ENCODE peak calls at places on chromosomes 4 and X, in seven cellular contexts. B is GM23248; V is uterus; X is H9; W is CD8-positive, alpha-beta memory T cell; P is HCT116; N is small intestine. D is an unnamed sample.

GRCh38 chrX:153902388-153902787 is 2.1 kb upstream of the AVPR2 start:
- DNase-seq in B (no peak), V (no peak), X (no peak), W (no peak), P (no peak), N (no peak), D (no peak)

GRCh38 chr4:38308728-38309315 is 348.6 kb downstream of the PTTG2 start:
- DNase-seq in B (peak), V (no peak), X (no peak), W (no peak), P (no peak), N (no peak), D (no peak)

GRCh38 chr4:183072181-183072580 is 26.9 kb upstream of the WWC2 start:
- DNase-seq in B (no peak), V (no peak), X (no peak), W (no peak), P (no peak), N (no peak), D (no peak)

GRCh38 chrX:9204560-9204959 is 170.6 kb upstream of the FAM9B start:
- DNase-seq in B (peak), V (no peak), X (no peak), W (no peak), P (no peak), N (no peak), D (no peak)

GRCh38 chr4:772118-772517 is 53.8 kb downstream of the CPLX1 start:
- DNase-seq in B (no peak), V (no peak), X (no peak), W (no peak), P (no peak), N (no peak), D (no peak)

GRCh38 chrX:109294097-109294815 is 187.6 kb downstream of the GUCY2F start:
- DNase-seq in B (peak), V (no peak), X (no peak), W (no peak), P (no peak), N (no peak), D (peak)

GRCh38 chr4:116838609-116839008 is 246.8 kb downstream of the TRAM1L1 start:
- DNase-seq in B (no peak), V (no peak), X (no peak), W (no peak), P (no peak), N (no peak), D (no peak)

GRCh38 chr4:87268401-87268800 is 48.0 kb upstream of the KLHL8 start:
- DNase-seq in B (no peak), V (no peak), X (no peak), W (no peak), P (no peak), N (no peak), D (no peak)

GRCh38 chrX:119692241-119693031 is 532 bp downstream of the SEPTIN6 start:
- DNase-seq in B (peak), V (no peak), X (peak), W (peak), P (no peak), N (peak), D (no peak)

GRCh38 chrX:275967-276587 is 5.1 kb upstream of the PLCXD1 start:
- DNase-seq in B (peak), V (peak), X (peak), W (peak), P (peak), N (peak), D (no peak)

GRCh38 chr4:122621010-122621616 is at the start of gene IL21:
- DNase-seq in B (no peak), V (no peak), X (no peak), W (no peak), P (no peak), N (no peak), D (no peak)

GRCh38 chrX:38561126-38561868 is at the start of gene TSPAN7:
- DNase-seq in B (peak), V (peak), X (peak), W (peak), P (peak), N (peak), D (no peak)

GRCh38 chr4:87011340-87012034 is 76.7 kb downstream of the AFF1 start:
- DNase-seq in B (peak), V (no peak), X (no peak), W (no peak), P (peak), N (peak), D (peak)

GRCh38 chr4:51836531-51836930 is 6.4 kb upstream of the DCUN1D4 start:
- DNase-seq in B (peak), V (no peak), X (no peak), W (no peak), P (no peak), N (no peak), D (no peak)

GRCh38 chr4:53376900-53377299 is 541 bp upstream of the FIP1L1 start:
- DNase-seq in B (peak), V (no peak), X (no peak), W (no peak), P (no peak), N (no peak), D (no peak)

GRCh38 chrX:84258708-84259107 is 70.7 kb upstream of the RPS6KA6 start:
- DNase-seq in B (no peak), V (no peak), X (no peak), W (no peak), P (no peak), N (no peak), D (no peak)

GRCh38 chr4:7807351-7807921 is 132.2 kb downstream of the AFAP1 start:
- DNase-seq in B (no peak), V (no peak), X (no peak), W (no peak), P (no peak), N (no peak), D (no peak)

GRCh38 chr4:105133976-105134375 is 12.7 kb upstream of the TET2 start:
- DNase-seq in B (no peak), V (no peak), X (no peak), W (no peak), P (no peak), N (no peak), D (no peak)

GRCh38 chr4:124483043-124483906 is 229.3 kb downstream of the ANKRD50 start:
- DNase-seq in B (no peak), V (no peak), X (peak), W (no peak), P (no peak), N (no peak), D (no peak)

GRCh38 chr4:9932771-9933170 is 88.5 kb downstream of the SLC2A9 start:
- DNase-seq in B (no peak), V (no peak), X (no peak), W (no peak), P (no peak), N (no peak), D (no peak)

GRCh38 chr4:185810746-185811508 is 1.1 kb downstream of the SORBS2 start:
- DNase-seq in B (no peak), V (no peak), X (no peak), W (no peak), P (no peak), N (peak), D (no peak)

GRCh38 chr4:138897818-138898226 is 117.8 kb upstream of the NOCT start:
- DNase-seq in B (peak), V (no peak), X (no peak), W (no peak), P (no peak), N (peak), D (peak)

GRCh38 chr4:12179264-12179616 is 750.5 kb upstream of the HS3ST1 start:
- DNase-seq in B (no peak), V (peak), X (no peak), W (no peak), P (no peak), N (no peak), D (no peak)

GRCh38 chrX:102963955-102964354 is 26.9 kb downstream of the RAB40AL start:
- DNase-seq in B (no peak), V (no peak), X (no peak), W (no peak), P (no peak), N (no peak), D (no peak)

GRCh38 chrX:134144231-134144630 is 92.8 kb upstream of the CCDC160 start:
- DNase-seq in B (peak), V (no peak), X (no peak), W (no peak), P (peak), N (peak), D (no peak)

GRCh38 chrX:9272166-9272565 is 192.7 kb upstream of the TBL1X start:
- DNase-seq in B (peak), V (no peak), X (no peak), W (no peak), P (no peak), N (no peak), D (no peak)

GRCh38 chrX:28585767-28586166 is 1.5 kb upstream of the IL1RAPL1 start:
- DNase-seq in B (no peak), V (no peak), X (no peak), W (no peak), P (no peak), N (no peak), D (no peak)
- H3K27ac ChIP-seq in B (no peak), V (no peak), X (no peak), W (no peak), P (peak), N (no peak), D (no peak)

DNA sequence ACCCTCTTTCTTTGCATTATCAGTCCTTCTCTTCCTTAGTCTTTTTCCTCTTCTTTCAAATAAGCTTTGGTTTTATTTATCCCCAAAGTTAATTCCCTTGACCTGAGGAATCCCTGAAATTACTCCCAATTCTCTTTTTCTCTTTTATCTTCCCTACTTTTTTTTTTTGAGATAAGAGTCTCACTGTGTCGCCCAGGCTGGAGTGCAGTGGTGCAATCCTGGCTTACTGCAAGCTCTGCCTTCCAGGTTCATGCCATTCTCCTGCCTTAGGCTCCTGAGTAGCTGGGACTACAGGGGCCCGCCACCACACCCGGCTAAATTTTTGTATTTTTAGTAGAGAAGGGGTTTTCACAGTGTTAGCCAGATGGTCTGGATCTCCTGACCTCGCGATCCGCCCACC is 17.8 kb downstream of the CAMK2D start:
- DNase-seq in B (no peak), V (no peak), X (no peak), W (no peak), P (no peak), N (no peak), D (no peak)
- H3K27ac ChIP-seq in B (no peak), V (no peak), X (no peak), W (no peak), P (no peak), N (no peak), D (no peak)

DNA sequence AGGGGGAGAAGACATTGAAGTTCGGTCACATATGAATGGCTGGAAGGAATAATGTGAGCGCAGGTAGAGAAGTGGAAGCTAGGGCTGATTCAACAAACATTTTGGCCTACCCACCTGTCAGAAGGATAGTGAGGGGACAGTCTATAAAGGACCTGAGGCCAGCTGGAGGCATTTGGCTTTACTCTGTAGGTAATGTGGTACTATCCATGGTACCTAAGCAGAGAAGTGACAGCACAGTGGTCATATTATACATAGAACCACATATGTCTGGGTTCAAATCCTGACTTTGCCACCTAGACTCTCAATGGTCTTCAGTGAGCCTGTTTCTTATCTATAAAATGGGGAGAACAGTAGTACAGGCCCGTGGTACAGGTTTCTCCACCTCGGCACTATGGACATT is 257.1 kb downstream of the EVC2 start:
- DNase-seq in B (no peak), V (no peak), X (no peak), W (no peak), P (no peak), N (no peak), D (no peak)
- H3K27ac ChIP-seq in B (no peak), V (no peak), X (no peak), W (no peak), P (no peak), N (no peak), D (no peak)

GRCh38 chr4:110200673-110201072 is 2.3 kb upstream of the ELOVL6 start:
- DNase-seq in B (no peak), V (no peak), X (no peak), W (no peak), P (no peak), N (no peak), D (no peak)

GRCh38 chr4:110197421-110198398 is 705 bp downstream of the ELOVL6 start:
- DNase-seq in B (peak), V (peak), X (peak), W (peak), P (no peak), N (peak), D (no peak)

GRCh38 chr4:110196871-110197420 is 1.5 kb downstream of the ELOVL6 start:
- DNase-seq in B (peak), V (no peak), X (peak), W (peak), P (no peak), N (peak), D (no peak)

GRCh38 chr4:110196206-110196870 is 2.1 kb downstream of the ELOVL6 start:
- DNase-seq in B (peak), V (peak), X (peak), W (peak), P (no peak), N (peak), D (no peak)

DNA sequence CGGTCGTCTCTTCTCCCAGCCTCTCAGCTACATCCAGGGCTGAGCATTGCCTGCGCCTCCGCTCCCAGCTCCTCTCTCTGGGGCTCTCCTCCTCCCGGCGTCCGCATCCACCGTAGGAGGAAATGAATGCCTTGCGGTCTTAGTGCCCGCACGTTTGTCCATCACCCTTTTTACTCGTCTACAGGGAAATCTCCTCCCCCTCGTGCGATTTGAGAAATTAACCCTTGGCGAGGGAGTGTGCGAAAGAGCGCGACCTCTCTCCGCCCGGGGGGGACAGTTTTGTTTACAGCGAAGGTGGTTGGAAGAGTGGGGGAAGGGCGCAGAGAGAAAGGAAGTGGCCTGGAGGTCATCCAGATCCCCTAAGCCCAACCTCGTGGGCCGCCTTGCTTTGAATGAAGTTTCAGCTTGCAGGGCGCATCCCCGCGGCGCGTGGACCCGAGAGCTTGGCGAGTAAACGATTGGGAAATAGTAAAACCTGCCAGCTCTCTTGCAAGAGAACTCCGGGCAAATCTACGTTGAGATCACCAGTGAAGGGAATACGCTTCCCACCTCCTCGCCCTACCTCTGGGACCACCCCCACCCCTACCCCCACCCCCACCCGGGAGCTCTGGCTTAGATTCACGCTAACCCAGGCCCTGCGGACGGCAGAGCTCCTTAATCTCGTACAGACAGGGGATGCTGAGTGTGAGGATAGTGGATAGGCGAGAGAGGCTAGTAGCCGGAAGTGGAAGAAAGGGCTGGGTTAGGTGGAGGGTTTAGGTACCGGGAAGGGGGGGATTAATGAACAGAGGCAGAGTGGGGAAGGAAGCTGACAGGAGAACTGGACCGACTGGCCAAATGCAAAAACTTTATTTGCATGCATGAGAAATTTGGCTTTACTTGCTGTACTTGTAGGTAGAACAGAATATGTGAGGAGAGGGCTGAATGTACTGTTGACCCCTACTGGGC is at the start of gene ELOVL6:
- DNase-seq in B (peak), V (peak), X (peak), W (peak), P (peak), N (peak), D (no peak)
- H3K27ac ChIP-seq in B (no peak), V (peak), X (peak), W (peak), P (peak), N (peak), D (peak)

GRCh38 chr4:158778065-158778711 is 9.4 kb downstream of the FNIP2 start:
- DNase-seq in B (no peak), V (no peak), X (no peak), W (no peak), P (no peak), N (peak), D (no peak)

GRCh38 chr4:158778712-158779111 is 9.9 kb downstream of the FNIP2 start:
- DNase-seq in B (no peak), V (no peak), X (no peak), W (no peak), P (no peak), N (no peak), D (no peak)

GRCh38 chr4:158782539-158783360 is 13.9 kb downstream of the FNIP2 start:
- DNase-seq in B (peak), V (no peak), X (no peak), W (no peak), P (no peak), N (peak), D (peak)

GRCh38 chr4:158783775-158784174 is 14.9 kb downstream of the FNIP2 start:
- DNase-seq in B (peak), V (no peak), X (no peak), W (no peak), P (no peak), N (no peak), D (no peak)

GRCh38 chr4:158781963-158782362 is 13.1 kb downstream of the FNIP2 start:
- DNase-seq in B (no peak), V (no peak), X (no peak), W (no peak), P (no peak), N (no peak), D (no peak)
- H3K27ac ChIP-seq in B (peak), V (no peak), X (no peak), W (no peak), P (no peak), N (no peak), D (peak)

GRCh38 chr4:47913858-47914218 is 545 bp downstream of the NFXL1 start:
- DNase-seq in B (peak), V (peak), X (peak), W (peak), P (no peak), N (peak), D (no peak)

GRCh38 chr4:47915378-47915777 is 995 bp upstream of the NFXL1 start:
- DNase-seq in B (no peak), V (no peak), X (no peak), W (no peak), P (no peak), N (no peak), D (no peak)

GRCh38 chr4:47914219-47914925 is at the start of gene NFXL1:
- DNase-seq in B (peak), V (peak), X (peak), W (peak), P (peak), N (peak), D (peak)

GRCh38 chr4:47913328-47913727 is 1.1 kb downstream of the NFXL1 start:
- DNase-seq in B (peak), V (no peak), X (no peak), W (no peak), P (no peak), N (peak), D (no peak)

GRCh38 chr4:47914926-47915237 is 499 bp upstream of the NFXL1 start:
- DNase-seq in B (no peak), V (no peak), X (no peak), W (no peak), P (no peak), N (no peak), D (no peak)
- H3K27ac ChIP-seq in B (no peak), V (peak), X (no peak), W (no peak), P (no peak), N (no peak), D (no peak)

GRCh38 chrX:75151828-75152592 is 4.1 kb downstream of the ABCB7 start:
- DNase-seq in B (peak), V (no peak), X (no peak), W (no peak), P (no peak), N (peak), D (no peak)
- H3K27ac ChIP-seq in B (no peak), V (no peak), X (no peak), W (no peak), P (no peak), N (no peak), D (no peak)